ENCODE peak calls at places on chromosomes 13 and 19, in four cellular contexts. R is stimulated activated CD4-positive, alpha-beta T cell treated with anti-CD3 and anti-CD28 coated beads, TNF-alpha, amount 100 ng/mL, for 48 hours; A is CD4-positive, CD25-positive, alpha-beta regulatory T cell; B is mucosa of gallbladder. S is an unnamed sample.

GRCh38 chr19:18007605-18007938 is 398 bp upstream of the ARRDC2 start:
- DNase-seq in R (no peak), A (no peak), B (no peak), S (no peak)

GRCh38 chr13:29454931-29455481 is 140.5 kb downstream of the SLC7A1 start:
- DNase-seq in R (no peak), A (no peak), B (no peak), S (no peak)

GRCh38 chr13:51025245-51025872 is 85.7 kb downstream of the C13orf42 start:
- DNase-seq in R (no peak), B (no peak), A (no peak), S (no peak)

GRCh38 chr19:19068659-19069509 is 5.1 kb downstream of the SLC25A42 start:
- DNase-seq in A (peak; percentile 55), R (no peak), B (no peak), S (no peak)

GRCh38 chr13:28324181-28324789 is 170.6 kb downstream of the FLT1 start:
- DNase-seq in A (peak; percentile 33), R (peak; percentile 34), B (peak; percentile 59), S (no peak)

GRCh38 chr19:32029235-32029634 is 316.2 kb upstream of the ZNF507 start:
- DNase-seq in B (no peak), R (no peak), A (no peak), S (no peak)

GRCh38 chr13:111210945-111211469 is 95.9 kb downstream of the ARHGEF7 start:
- DNase-seq in B (no peak), R (no peak), A (no peak), S (no peak)

GRCh38 chr13:46712524-46712923 is 84.4 kb downstream of the ESD start:
- DNase-seq in B (no peak), A (no peak), R (no peak), S (no peak)

GRCh38 chr19:35756373-35757230 is at the start of gene HSPB6:
- DNase-seq in A (no peak), R (no peak), B (peak; percentile 65), S (no peak)

GRCh38 chr13:42041684-42042035 is 6.8 kb upstream of the DGKH start:
- DNase-seq in A (no peak), R (no peak), B (peak; percentile 60), S (no peak)

GRCh38 chr13:103983948-103984347 is 917.7 kb upstream of the SLC10A2 start:
- DNase-seq in R (no peak), A (no peak), B (no peak), S (no peak)

GRCh38 chr13:20993661-20994440 is 67.5 kb downstream of the LATS2 start:
- DNase-seq in A (no peak), R (no peak), B (no peak), S (no peak)

GRCh38 chr13:70125693-70126092 is 17.4 kb upstream of the KLHL1 start:
- DNase-seq in A (no peak), R (no peak), B (no peak), S (no peak)

GRCh38 chr13:27182844-27183497 is 11.4 kb upstream of the USP12 start:
- DNase-seq in A (no peak), R (no peak), B (peak; percentile 79), S (no peak)

GRCh38 chr19:52987221-52987620 is 24.5 kb upstream of the ZNF816 start:
- DNase-seq in B (no peak), R (no peak), A (no peak), S (no peak)

GRCh38 chr13:113928701-113929627 is 44.9 kb downstream of the C13orf46 start:
- DNase-seq in R (no peak), B (peak; percentile 76), A (no peak), S (no peak)

GRCh38 chr19:14150041-14150769 is 13.8 kb upstream of the ASF1B start:
- DNase-seq in A (no peak), R (no peak), B (no peak), S (no peak)

GRCh38 chr19:15195381-15195964 is 5.3 kb downstream of the NOTCH3 start:
- DNase-seq in R (no peak), A (no peak), B (peak; percentile 17), S (no peak)

GRCh38 chr19:2631213-2631821 is 71.2 kb downstream of the GNG7 start:
- DNase-seq in B (no peak), R (no peak), A (no peak), S (no peak)

GRCh38 chr19:11337080-11337479 is 2.4 kb downstream of the RAB3D start:
- DNase-seq in R (no peak), A (peak; percentile 22), B (no peak), S (no peak)

GRCh38 chr13:55977436-55977835 is 1163.3 kb upstream of the PRR20A start:
- DNase-seq in B (no peak), R (no peak), A (no peak), S (no peak)

GRCh38 chr13:99087954-99088491 is 110.2 kb upstream of the DOCK9 start:
- DNase-seq in B (no peak), R (no peak), A (no peak), S (no peak)

GRCh38 chr19:13766095-13766481 is 1.8 kb downstream of the MRI1 start:
- DNase-seq in B (no peak), R (no peak), A (no peak), S (no peak)

GRCh38 chr13:27476943-27477681 is 26.7 kb upstream of the MTIF3 start:
- DNase-seq in B (peak; percentile 15), R (no peak), A (peak; percentile 56), S (no peak)

GRCh38 chr19:9406798-9407352 is 28.5 kb downstream of the ZNF266 start:
- DNase-seq in B (peak; percentile 72), A (peak; percentile 10), R (peak; percentile 20), S (peak; percentile 14)

GRCh38 chr13:19890030-19890429 is 26.6 kb upstream of the ZMYM5 start:
- DNase-seq in B (no peak), R (no peak), A (no peak), S (no peak)

GRCh38 chr19:46731007-46731501 is 14.1 kb upstream of the PRKD2 start:
- DNase-seq in A (no peak), B (no peak), R (no peak), S (no peak)

GRCh38 chr13:63110431-63110830 is 1694.8 kb upstream of the PCDH20 start:
- DNase-seq in B (no peak), R (no peak), A (no peak), S (no peak)

GRCh38 chr13:111907341-111907880 is 159.5 kb upstream of the SOX1 start:
- DNase-seq in A (no peak), R (no peak), B (no peak), S (no peak)

GRCh38 chr19:18156841-18157464 is 4.0 kb downstream of the PIK3R2 start:
- DNase-seq in A (no peak), R (no peak), B (peak; percentile 88), S (no peak)

GRCh38 chr13:111115841-111116500 is 861 bp downstream of the ARHGEF7 start:
- DNase-seq in B (peak; percentile 45), A (no peak), R (no peak), S (no peak)

GRCh38 chr19:58227964-58228583 is 640 bp upstream of the ZNF544 start:
- DNase-seq in B (no peak), A (no peak), R (no peak), S (no peak)